ENCODE peak calls at places on chromosomes 3 and 15, in five cellular contexts. One of them, this sample, is unnamed.
A peak's percentile ranks its signal among the peaks of the same experiment; 100 is the strongest.

GRCh38 chr15:65286069-65286703 is 497 bp downstream of the PARP16 start:
- DNase-seq in choroid plexus epithelial cell: no peak
- DNase-seq in WTC11: peak; percentile 65
- DNase-seq in nephron progenitor cell: peak; percentile 67
- DNase-seq in HCT116: no peak
- DNase-seq in this sample: no peak

GRCh38 chr3:70094197-70094596 is 94.7 kb downstream of the SAMMSON start:
- DNase-seq in choroid plexus epithelial cell: no peak
- DNase-seq in WTC11: no peak
- DNase-seq in nephron progenitor cell: no peak
- DNase-seq in HCT116: no peak
- DNase-seq in this sample: no peak

GRCh38 chr3:53168175-53168923 is 7.3 kb downstream of the PRKCD start:
- DNase-seq in choroid plexus epithelial cell: no peak
- DNase-seq in WTC11: peak; percentile 29
- DNase-seq in nephron progenitor cell: no peak
- DNase-seq in HCT116: no peak
- DNase-seq in this sample: no peak

GRCh38 chr3:183439510-183439909 is 11.1 kb upstream of the MCF2L2 start:
- DNase-seq in choroid plexus epithelial cell: peak; percentile 33
- DNase-seq in WTC11: no peak
- DNase-seq in nephron progenitor cell: no peak
- DNase-seq in HCT116: no peak
- DNase-seq in this sample: no peak

GRCh38 chr3:72652395-72652794 is 195.8 kb downstream of the SHQ1 start:
- DNase-seq in choroid plexus epithelial cell: no peak
- DNase-seq in WTC11: no peak
- DNase-seq in nephron progenitor cell: no peak
- DNase-seq in HCT116: no peak
- DNase-seq in this sample: no peak

GRCh38 chr3:178238179-178238578 is 298.1 kb upstream of the KCNMB2 start:
- DNase-seq in choroid plexus epithelial cell: no peak
- DNase-seq in WTC11: no peak
- DNase-seq in nephron progenitor cell: no peak
- DNase-seq in HCT116: no peak
- DNase-seq in this sample: no peak

GRCh38 chr15:80977627-80978036 is 12.0 kb downstream of the MESD start:
- DNase-seq in choroid plexus epithelial cell: peak; percentile 74
- DNase-seq in WTC11: peak; percentile 78
- DNase-seq in nephron progenitor cell: peak; percentile 70
- DNase-seq in HCT116: no peak
- DNase-seq in this sample: peak; percentile 87

GRCh38 chr3:174308761-174309160 is 550.4 kb upstream of the NAALADL2 start:
- DNase-seq in choroid plexus epithelial cell: no peak
- DNase-seq in WTC11: no peak
- DNase-seq in nephron progenitor cell: no peak
- DNase-seq in HCT116: no peak
- DNase-seq in this sample: no peak

GRCh38 chr15:63107895-63108546 is 13.6 kb upstream of the LACTB start:
- DNase-seq in choroid plexus epithelial cell: peak; percentile 100
- DNase-seq in WTC11: no peak
- DNase-seq in nephron progenitor cell: no peak
- DNase-seq in HCT116: no peak
- DNase-seq in this sample: no peak

GRCh38 chr3:14520149-14520548 is 20.0 kb downstream of the GRIP2 start:
- DNase-seq in choroid plexus epithelial cell: no peak
- DNase-seq in WTC11: no peak
- DNase-seq in nephron progenitor cell: no peak
- DNase-seq in HCT116: no peak
- DNase-seq in this sample: peak; percentile 12

GRCh38 chr3:115071611-115072010 is 75.5 kb downstream of the ZBTB20 start:
- DNase-seq in choroid plexus epithelial cell: peak; percentile 7
- DNase-seq in WTC11: no peak
- DNase-seq in nephron progenitor cell: no peak
- DNase-seq in HCT116: no peak
- DNase-seq in this sample: no peak

GRCh38 chr3:15243822-15244482 is 37.9 kb downstream of the CAPN7 start:
- DNase-seq in choroid plexus epithelial cell: no peak
- DNase-seq in WTC11: no peak
- DNase-seq in nephron progenitor cell: no peak
- DNase-seq in HCT116: no peak
- DNase-seq in this sample: no peak

GRCh38 chr3:2303567-2303966 is 204.9 kb downstream of the CNTN4 start:
- DNase-seq in choroid plexus epithelial cell: peak; percentile 2
- DNase-seq in WTC11: no peak
- DNase-seq in nephron progenitor cell: peak; percentile 77
- DNase-seq in HCT116: no peak
- DNase-seq in this sample: no peak

GRCh38 chr3:38655708-38656300 is 6.3 kb upstream of the SCN5A start:
- DNase-seq in choroid plexus epithelial cell: peak; percentile 74
- DNase-seq in WTC11: no peak
- DNase-seq in nephron progenitor cell: peak; percentile 47
- DNase-seq in HCT116: peak; percentile 50
- DNase-seq in this sample: no peak

GRCh38 chr3:58839187-58839586 is 172.6 kb upstream of the FAM3D start:
- DNase-seq in choroid plexus epithelial cell: no peak
- DNase-seq in WTC11: no peak
- DNase-seq in nephron progenitor cell: no peak
- DNase-seq in HCT116: no peak
- DNase-seq in this sample: no peak

GRCh38 chr3:62888778-62889177 is 13.6 kb upstream of the CADPS start:
- DNase-seq in choroid plexus epithelial cell: no peak
- DNase-seq in WTC11: no peak
- DNase-seq in nephron progenitor cell: no peak
- DNase-seq in HCT116: no peak
- DNase-seq in this sample: no peak

GRCh38 chr3:14434105-14434504 is 31.7 kb downstream of the SLC6A6 start:
- DNase-seq in choroid plexus epithelial cell: no peak
- DNase-seq in WTC11: no peak
- DNase-seq in nephron progenitor cell: no peak
- DNase-seq in HCT116: no peak
- DNase-seq in this sample: no peak

GRCh38 chr3:7793786-7794185 is 707.8 kb upstream of the LMCD1 start:
- DNase-seq in choroid plexus epithelial cell: no peak
- DNase-seq in WTC11: no peak
- DNase-seq in nephron progenitor cell: no peak
- DNase-seq in HCT116: no peak
- DNase-seq in this sample: no peak

GRCh38 chr15:42858540-42858939 is 62.0 kb downstream of the TTBK2 start:
- DNase-seq in choroid plexus epithelial cell: no peak
- DNase-seq in WTC11: no peak
- DNase-seq in nephron progenitor cell: no peak
- DNase-seq in HCT116: no peak
- DNase-seq in this sample: no peak

GRCh38 chr15:49239105-49239504 is 69.1 kb downstream of the GALK2 start:
- DNase-seq in choroid plexus epithelial cell: no peak
- DNase-seq in WTC11: no peak
- DNase-seq in nephron progenitor cell: no peak
- DNase-seq in HCT116: no peak
- DNase-seq in this sample: no peak

GRCh38 chr3:31321620-31322019 is 211.1 kb upstream of the STT3B start:
- DNase-seq in choroid plexus epithelial cell: no peak
- DNase-seq in WTC11: no peak
- DNase-seq in nephron progenitor cell: no peak
- DNase-seq in HCT116: no peak
- DNase-seq in this sample: no peak

DNA sequence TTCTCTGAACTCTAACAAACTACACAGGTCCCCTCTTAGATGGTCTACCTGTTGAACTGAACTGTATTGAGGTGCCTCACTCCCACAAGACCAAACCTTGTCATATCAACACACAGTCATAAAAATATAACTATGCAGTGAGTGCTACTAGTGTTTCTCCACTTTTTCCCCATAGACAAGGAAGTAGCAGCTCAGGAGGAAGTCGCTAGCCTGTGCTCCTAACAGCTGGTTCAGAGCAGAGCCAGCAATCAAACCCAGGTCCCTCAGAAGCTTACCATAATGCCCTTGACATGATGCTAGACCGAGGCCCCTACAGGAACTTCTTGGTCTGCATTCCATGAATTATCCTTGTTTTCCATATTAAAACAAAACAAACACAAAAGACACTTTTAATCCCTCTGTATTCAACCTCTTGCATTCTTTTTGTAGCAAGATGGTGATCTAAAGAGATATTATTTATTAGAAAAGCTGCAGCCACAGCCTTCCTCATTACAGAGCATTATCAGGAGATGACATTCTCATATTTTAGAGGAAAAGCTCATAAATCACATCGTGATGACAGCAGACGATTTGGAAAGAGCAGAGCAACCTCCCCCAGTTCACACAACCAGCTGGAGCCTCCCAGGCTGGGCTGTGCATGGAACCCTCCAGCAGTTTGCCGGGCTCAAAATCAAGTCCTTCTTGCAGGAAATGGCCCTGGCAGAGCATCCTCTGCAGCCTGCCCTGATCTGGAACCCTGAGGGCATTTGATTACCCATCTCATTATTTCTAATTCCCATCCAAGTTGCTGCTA is 118.9 kb downstream of the SRGAP3 start:
- DNase-seq in choroid plexus epithelial cell: no peak
- DNase-seq in WTC11: no peak
- DNase-seq in nephron progenitor cell: no peak
- DNase-seq in HCT116: no peak
- DNase-seq in this sample: no peak
- TF ChIP-seq CTCF in choroid plexus epithelial cell: no peak
- TF ChIP-seq CTCF in WTC11: no peak
- TF ChIP-seq CTCF in nephron progenitor cell: no peak
- TF ChIP-seq CTCF in HCT116: no peak
- TF ChIP-seq CTCF in this sample: no peak

GRCh38 chr15:48089664-48090063 is 31.1 kb upstream of the SLC24A5 start:
- DNase-seq in choroid plexus epithelial cell: no peak
- DNase-seq in WTC11: no peak
- DNase-seq in nephron progenitor cell: no peak
- DNase-seq in HCT116: no peak
- DNase-seq in this sample: no peak

GRCh38 chr15:48086162-48086561 is 34.6 kb upstream of the SLC24A5 start:
- DNase-seq in choroid plexus epithelial cell: no peak
- DNase-seq in WTC11: no peak
- DNase-seq in nephron progenitor cell: no peak
- DNase-seq in HCT116: no peak
- DNase-seq in this sample: no peak

GRCh38 chr15:48087844-48088243 is 32.9 kb upstream of the SLC24A5 start:
- DNase-seq in choroid plexus epithelial cell: no peak
- DNase-seq in WTC11: no peak
- DNase-seq in nephron progenitor cell: no peak
- DNase-seq in HCT116: no peak
- DNase-seq in this sample: no peak

GRCh38 chr15:48086582-48086981 is 34.2 kb upstream of the SLC24A5 start:
- DNase-seq in choroid plexus epithelial cell: peak; percentile 56
- DNase-seq in WTC11: no peak
- DNase-seq in nephron progenitor cell: no peak
- DNase-seq in HCT116: no peak
- DNase-seq in this sample: no peak

DNA sequence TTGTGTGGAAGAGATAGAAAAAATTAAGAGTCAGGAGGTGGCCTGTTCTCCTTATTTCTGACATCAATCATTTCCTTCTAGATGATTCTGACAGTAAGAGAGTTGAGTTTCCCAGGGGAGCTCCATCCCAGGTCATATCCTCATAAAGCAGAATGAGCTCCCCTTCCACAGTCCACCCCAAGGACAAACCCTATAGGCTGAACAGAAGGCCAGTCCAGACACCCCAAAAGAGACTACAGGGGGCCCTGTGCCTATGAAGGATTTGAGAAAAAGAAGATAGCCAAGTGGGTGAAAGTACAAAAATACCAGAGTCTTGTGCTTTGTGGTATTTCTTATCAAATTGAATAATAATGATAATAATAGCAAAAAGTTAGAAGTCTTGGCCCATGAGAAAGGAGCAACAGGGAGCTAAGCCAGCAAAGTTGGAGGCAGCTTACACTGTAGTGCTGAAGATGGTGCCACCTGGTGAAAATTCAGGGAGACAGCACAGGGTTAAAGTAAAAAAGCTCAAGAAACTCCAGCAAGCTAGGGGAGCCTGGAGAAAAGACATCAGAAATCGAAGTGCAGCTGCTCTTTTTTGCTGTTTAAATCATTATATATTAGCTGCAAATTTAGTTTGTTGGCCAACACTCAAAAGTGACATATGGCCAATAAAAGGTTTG is 35.9 kb upstream of the SLC24A5 start:
- DNase-seq in choroid plexus epithelial cell: peak; percentile 84
- DNase-seq in WTC11: peak; percentile 14
- DNase-seq in nephron progenitor cell: peak; percentile 17
- DNase-seq in HCT116: no peak
- DNase-seq in this sample: no peak
- TF ChIP-seq CTCF in choroid plexus epithelial cell: peak; percentile 82
- TF ChIP-seq CTCF in WTC11: peak; percentile 44
- TF ChIP-seq CTCF in nephron progenitor cell: peak; percentile 59
- TF ChIP-seq CTCF in HCT116: no peak
- TF ChIP-seq CTCF in this sample: peak; percentile 49

DNA sequence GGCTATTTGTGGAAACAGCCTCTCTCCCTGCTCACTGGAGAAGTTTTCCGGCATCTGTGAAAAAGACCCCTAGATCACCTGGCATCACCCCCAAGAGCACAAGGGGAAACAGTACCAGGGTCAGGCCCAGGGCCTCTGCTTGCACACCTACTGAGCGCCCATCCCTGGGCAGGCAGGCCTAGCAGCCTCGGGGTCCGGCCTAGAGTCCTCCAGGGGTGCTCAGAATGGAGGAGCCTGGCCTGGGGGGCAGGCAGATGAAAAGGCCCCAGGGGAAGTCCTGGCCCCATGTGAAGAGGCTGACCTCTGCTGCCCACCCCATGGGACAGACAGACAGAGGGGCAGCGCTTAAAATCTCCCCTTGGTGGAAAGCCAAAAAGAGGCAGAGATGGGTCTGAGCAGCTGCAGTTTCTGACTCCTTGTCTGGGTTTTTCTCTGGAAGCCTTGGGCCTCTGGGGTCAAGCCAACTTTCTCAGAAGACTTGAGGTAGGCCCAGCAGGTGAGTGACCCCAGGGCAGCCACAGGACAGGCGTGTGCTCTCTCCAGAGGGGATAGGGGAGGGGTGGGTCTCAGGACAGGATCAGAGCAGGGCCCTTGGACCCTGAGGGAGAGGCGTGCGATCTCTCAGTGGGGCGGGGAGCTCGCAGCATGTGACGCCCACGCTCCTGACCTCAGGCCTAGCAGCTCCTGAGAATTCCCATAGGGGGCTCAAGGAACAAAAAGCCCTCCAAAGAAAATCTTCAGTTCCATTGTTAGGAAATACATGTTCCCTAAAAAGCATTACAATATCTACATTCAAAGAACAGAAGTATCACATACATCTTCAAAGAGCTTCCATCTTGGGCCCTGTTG is 34.5 kb upstream of the DUSP7 start:
- DNase-seq in choroid plexus epithelial cell: peak; percentile 47
- DNase-seq in WTC11: no peak
- DNase-seq in nephron progenitor cell: no peak
- DNase-seq in HCT116: no peak
- DNase-seq in this sample: no peak
- TF ChIP-seq CTCF in choroid plexus epithelial cell: peak; percentile 14
- TF ChIP-seq CTCF in WTC11: no peak
- TF ChIP-seq CTCF in nephron progenitor cell: no peak
- TF ChIP-seq CTCF in HCT116: no peak
- TF ChIP-seq CTCF in this sample: no peak

DNA sequence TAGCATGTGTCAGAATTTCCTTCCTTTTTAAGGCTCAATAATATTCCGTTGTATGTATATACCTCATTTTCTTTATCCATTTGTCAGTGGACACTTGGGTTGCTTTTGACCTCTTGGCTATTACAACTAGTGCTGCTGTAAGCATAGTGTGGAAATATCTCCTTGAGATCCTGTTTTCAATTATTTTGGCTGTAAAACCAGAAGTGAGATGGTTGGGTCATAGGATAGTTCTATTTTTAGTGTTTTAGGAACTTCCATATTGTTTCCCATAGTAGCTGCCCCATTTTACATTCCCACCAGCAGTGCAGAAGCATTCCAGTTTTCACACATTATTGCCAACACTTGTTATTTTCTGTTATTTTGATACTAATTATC is 70.4 kb upstream of the C15orf39 start:
- DNase-seq in choroid plexus epithelial cell: peak; percentile 22
- DNase-seq in WTC11: no peak
- DNase-seq in nephron progenitor cell: no peak
- DNase-seq in HCT116: no peak
- DNase-seq in this sample: no peak
- TF ChIP-seq CTCF in choroid plexus epithelial cell: no peak
- TF ChIP-seq CTCF in WTC11: no peak
- TF ChIP-seq CTCF in nephron progenitor cell: no peak
- TF ChIP-seq CTCF in HCT116: no peak
- TF ChIP-seq CTCF in this sample: no peak